ENCODE peak calls at places on chromosomes 5 and 9, in nine cellular contexts. S is Panc1, L is colonic mucosa, H is fibroblast of mammary gland, G is ascending aorta, J is astrocyte of the cerebellum, A is foreskin fibroblast, O is mammary epithelial cell, N is AG09309. K is an unnamed sample.

GRCh38 chr9:125443367-125443766 is 181.7 kb downstream of the GAPVD1 start:
- DNase-seq in S (no peak), L (no peak), H (no peak), G (no peak), J (no peak), A (no peak), O (no peak), N (no peak), K (no peak)

GRCh38 chr5:127447822-127448221 is 69.6 kb upstream of the PRRC1 start:
- DNase-seq in S (no peak), L (no peak), H (peak), G (no peak), J (no peak), A (peak), O (no peak), N (no peak), K (no peak)

GRCh38 chr9:114112778-114113585 is 13.9 kb upstream of the KIF12 start:
- DNase-seq in S (no peak), L (peak), H (peak), G (no peak), J (no peak), A (peak), O (peak), N (no peak), K (peak)

GRCh38 chr9:91519520-91520270 is 96.1 kb upstream of the NFIL3 start:
- DNase-seq in S (no peak), L (no peak), H (no peak), G (no peak), J (no peak), A (peak), O (no peak), N (no peak), K (no peak)

GRCh38 chr9:110278080-110278707 is 21.9 kb upstream of the TXN start:
- DNase-seq in S (no peak), L (no peak), H (no peak), G (no peak), J (no peak), A (peak), O (peak), N (no peak), K (no peak)

GRCh38 chr9:128706045-128706444 is 3.7 kb downstream of the PKN3 start:
- DNase-seq in S (no peak), L (no peak), H (no peak), G (no peak), J (no peak), A (no peak), O (no peak), N (no peak), K (no peak)

GRCh38 chr5:96537386-96537785 is 104.3 kb upstream of the PCSK1 start:
- DNase-seq in S (no peak), L (no peak), H (peak), G (no peak), J (peak), A (peak), O (peak), N (peak), K (no peak)

GRCh38 chr5:137281201-137281600 is 217.9 kb downstream of the SPOCK1 start:
- DNase-seq in S (no peak), L (no peak), H (no peak), G (no peak), J (no peak), A (no peak), O (no peak), N (no peak), K (no peak)

GRCh38 chr5:148147415-148147814 is 20.9 kb upstream of the SPINK14 start:
- DNase-seq in S (no peak), L (peak), H (no peak), G (no peak), J (no peak), A (no peak), O (no peak), N (no peak), K (no peak)

GRCh38 chr5:142823176-142823575 is 53.0 kb downstream of the ARHGAP26 start:
- DNase-seq in S (no peak), L (no peak), H (peak), G (no peak), J (no peak), A (peak), O (no peak), N (no peak), K (no peak)
- H3K4me3 ChIP-seq in S (no peak), L (no peak), H (no peak), G (no peak), J (no peak), A (no peak), O (no peak), N (no peak), K (no peak)

GRCh38 chr5:72246239-72246580 is 73.8 kb downstream of the MRPS27 start:
- DNase-seq in S (no peak), L (no peak), H (peak), G (no peak), J (no peak), A (no peak), O (no peak), N (no peak), K (no peak)
- TF ChIP-seq CTCF in S (peak), L (no peak), H (no peak), G (peak), J (peak), A (no peak), O (no peak), N (peak), K (no peak)

GRCh38 chr5:87770601-87771121 is 357.9 kb upstream of the CCNH start:
- DNase-seq in S (no peak), L (no peak), H (no peak), G (no peak), J (no peak), A (no peak), O (no peak), N (no peak), K (no peak)
- H3K4me3 ChIP-seq in S (no peak), L (no peak), H (no peak), G (no peak), J (no peak), A (no peak), O (no peak), N (no peak), K (no peak)

GRCh38 chr5:43110606-43111170 is 10.0 kb upstream of the ZNF131 start:
- DNase-seq in S (no peak), L (peak), H (no peak), G (no peak), J (no peak), A (peak), O (no peak), N (no peak), K (no peak)
- TF ChIP-seq CTCF in S (peak), L (peak), H (peak), G (no peak), J (peak), A (peak), O (peak), N (peak), K (no peak)

GRCh38 chr9:77021289-77021927 is 2.0 kb downstream of the FOXB2 start:
- DNase-seq in S (no peak), L (no peak), H (no peak), G (no peak), J (no peak), A (peak), O (no peak), N (no peak), K (no peak)

GRCh38 chr9:77021928-77022782 is 2.7 kb downstream of the FOXB2 start:
- DNase-seq in S (no peak), L (no peak), H (no peak), G (no peak), J (no peak), A (no peak), O (no peak), N (no peak), K (no peak)

GRCh38 chr9:77019810-77020437 is 469 bp downstream of the FOXB2 start:
- DNase-seq in S (no peak), L (no peak), H (no peak), G (no peak), J (no peak), A (peak), O (no peak), N (no peak), K (no peak)

GRCh38 chr9:77019010-77019809 is at the start of gene FOXB2:
- DNase-seq in S (no peak), L (no peak), H (no peak), G (no peak), J (no peak), A (no peak), O (no peak), N (no peak), K (no peak)

DNA sequence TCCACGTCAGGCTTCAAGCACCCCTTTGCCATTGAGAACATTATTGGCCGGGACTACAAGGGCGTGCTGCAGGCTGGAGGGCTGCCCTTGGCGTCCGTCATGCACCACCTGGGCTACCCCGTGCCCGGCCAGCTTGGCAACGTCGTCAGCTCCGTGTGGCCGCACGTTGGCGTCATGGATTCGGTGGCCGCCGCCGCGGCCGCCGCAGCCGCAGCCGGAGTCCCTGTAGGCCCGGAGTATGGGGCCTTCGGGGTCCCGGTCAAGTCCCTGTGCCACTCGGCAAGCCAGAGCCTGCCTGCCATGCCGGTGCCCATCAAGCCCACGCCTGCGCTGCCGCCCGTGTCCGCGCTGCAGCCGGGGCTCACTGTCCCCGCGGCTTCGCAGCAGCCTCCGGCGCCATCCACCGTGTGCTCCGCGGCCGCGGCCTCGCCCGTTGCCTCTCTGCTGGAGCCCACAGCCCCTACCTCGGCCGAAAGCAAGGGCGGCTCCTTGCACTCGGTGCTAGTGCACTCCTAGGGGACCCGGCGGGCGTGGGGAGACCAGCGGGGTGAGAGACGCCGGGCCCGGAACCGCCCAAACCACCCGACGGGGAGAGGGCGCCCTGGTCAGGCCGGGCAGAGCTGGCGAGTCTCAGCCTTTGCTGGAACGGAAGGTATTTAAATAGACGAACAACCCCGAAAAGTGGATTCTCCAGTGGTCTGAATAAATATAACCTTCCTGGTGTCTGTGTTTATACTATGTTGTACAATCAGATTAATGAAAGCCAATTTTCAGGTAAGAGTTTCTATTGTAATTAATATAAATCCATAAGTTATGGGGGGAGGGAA is 1.2 kb downstream of the FOXB2 start:
- DNase-seq in S (no peak), L (no peak), H (no peak), G (no peak), J (no peak), A (peak), O (no peak), N (no peak), K (no peak)
- H3K4me3 ChIP-seq in S (no peak), L (no peak), H (no peak), G (peak), J (no peak), A (no peak), O (peak), N (no peak), K (peak)

DNA sequence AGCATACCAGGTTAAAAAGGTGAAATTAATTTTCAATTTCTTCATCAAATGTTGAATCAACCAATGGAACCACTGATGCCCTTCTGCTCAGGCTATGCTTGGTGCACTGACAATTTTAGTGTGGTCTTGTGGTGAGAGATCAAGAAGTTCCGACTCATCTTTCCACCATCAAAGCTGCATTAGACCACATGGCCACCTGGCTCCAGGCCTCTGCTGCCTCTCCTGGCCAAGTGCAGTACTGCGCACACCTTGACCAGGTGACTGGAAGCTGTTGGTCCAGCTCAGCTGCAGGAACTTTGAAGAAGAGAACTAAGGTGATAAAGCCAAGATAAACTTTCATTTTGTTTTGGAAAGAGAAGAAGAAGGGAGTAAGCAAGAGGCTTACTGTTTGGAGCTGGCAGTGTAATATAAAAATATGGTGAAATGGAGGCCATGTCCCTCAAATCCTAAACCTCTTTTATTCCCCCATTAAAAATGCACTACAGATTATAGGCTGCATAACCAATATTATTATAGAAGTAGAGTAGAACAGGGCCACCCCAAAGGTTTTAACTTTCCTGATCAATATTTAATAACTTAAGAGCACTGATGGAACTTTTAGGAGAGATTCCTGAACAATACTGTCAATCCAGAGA is 315.5 kb upstream of the C9orf72 start:
- DNase-seq in S (peak), L (peak), H (peak), G (no peak), J (no peak), A (no peak), O (peak), N (no peak), K (peak)
- TF ChIP-seq CTCF in S (peak), L (peak), H (peak), G (peak), J (peak), A (peak), O (peak), N (peak), K (peak)

DNA sequence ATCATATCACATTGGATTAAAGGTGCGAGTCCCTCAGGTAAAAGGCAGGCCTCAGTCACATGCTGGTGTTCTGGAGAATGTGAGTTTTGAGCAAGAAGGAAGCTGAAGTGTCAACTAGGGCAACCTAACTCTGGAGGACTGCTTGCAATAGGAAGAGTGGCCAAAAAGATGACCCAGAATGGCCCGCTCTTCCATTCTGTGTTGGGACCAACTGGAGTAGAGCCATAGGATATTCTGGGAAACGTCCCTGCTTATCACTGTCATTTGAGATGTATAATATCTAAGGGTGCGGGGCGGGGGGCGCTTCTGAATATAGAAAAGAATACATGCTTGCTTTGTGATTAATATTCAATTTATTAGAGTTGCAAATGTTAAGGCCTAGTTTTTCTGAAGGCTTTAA is 7.1 kb upstream of the TRIM7 start:
- DNase-seq in S (no peak), L (no peak), H (no peak), G (no peak), J (no peak), A (no peak), O (no peak), N (no peak), K (no peak)
- H3K4me3 ChIP-seq in S (no peak), L (no peak), H (no peak), G (no peak), J (no peak), A (no peak), O (no peak), N (no peak), K (no peak)

DNA sequence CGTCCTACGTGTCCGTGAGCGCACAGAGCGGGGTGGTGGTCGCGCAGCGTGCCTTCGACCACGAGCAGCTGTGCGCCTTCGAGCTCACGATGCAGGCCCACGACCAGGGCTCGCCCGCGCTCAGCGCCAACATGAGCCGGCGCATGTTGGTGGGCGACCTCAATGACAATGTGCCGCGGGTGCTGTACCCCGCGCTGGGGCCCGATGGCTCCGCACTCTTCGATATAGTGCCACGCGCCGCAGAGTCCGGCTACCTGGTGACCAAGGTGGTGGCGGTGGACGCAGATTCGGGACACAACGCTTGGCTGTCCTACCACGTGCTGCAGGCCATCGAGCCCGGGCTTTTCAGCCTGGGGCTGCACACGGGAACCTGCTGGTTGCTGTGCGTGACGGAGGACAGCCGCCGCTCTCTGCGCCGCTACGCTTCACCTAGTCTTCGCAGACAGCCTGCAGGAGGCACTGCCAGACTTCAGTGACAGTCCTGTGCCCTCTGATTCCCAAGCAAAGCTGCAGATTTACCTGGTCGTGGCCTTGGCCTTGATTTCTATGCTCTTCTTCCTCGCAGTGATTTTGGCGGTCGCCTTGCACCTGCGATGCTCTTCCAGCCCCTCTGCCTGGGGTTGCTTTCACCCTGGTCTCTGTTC is 2.4 kb upstream of the PCDHGA12 start:
- DNase-seq in S (no peak), L (no peak), H (no peak), G (no peak), J (no peak), A (no peak), O (no peak), N (no peak), K (no peak)
- TF ChIP-seq CTCF in S (no peak), L (no peak), H (no peak), G (no peak), J (no peak), A (no peak), O (no peak), N (no peak), K (no peak)

DNA sequence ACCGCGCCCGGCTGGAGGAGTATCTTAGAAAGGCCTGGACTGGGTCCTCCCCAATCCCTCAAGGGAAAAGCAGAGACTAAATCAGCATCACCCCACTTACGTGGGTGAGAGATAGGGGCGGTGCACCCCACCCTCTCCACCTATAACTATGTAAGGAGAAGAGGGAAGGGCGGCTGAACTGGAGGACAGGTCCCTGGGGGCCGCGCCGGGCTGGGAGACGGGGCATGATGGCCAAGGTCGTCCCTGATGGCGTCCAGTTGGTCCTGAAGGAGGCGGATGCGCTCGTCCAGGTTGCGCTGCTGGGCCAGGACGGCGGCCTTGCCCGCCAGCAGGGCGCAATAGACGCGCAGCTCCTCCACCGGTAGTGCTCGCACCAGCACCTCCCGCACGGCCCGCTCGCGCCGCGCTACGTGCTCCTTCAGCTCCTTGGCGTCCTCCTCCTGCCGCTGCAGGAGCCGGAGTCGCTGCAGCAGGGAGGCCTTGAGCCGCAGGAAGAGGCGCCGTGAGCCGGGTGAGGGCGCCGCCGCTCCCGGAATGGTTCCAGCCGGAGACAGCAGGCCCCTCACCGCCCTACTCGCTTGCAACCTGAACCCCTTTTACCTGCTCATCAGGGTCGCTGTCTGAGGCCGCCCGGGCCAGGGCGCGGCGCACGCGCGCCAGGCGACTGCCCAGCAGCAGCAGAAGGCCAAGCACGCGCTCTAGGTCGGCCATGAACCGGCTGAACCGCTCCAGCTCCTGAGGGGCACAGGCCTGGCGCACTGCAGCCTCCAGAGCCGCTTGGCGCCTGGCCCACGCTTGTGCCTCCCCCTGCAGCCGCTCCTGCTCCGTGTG is 7.6 kb downstream of the SHROOM1 start:
- DNase-seq in S (no peak), L (no peak), H (no peak), G (no peak), J (no peak), A (no peak), O (no peak), N (no peak), K (no peak)
- H3K4me3 ChIP-seq in S (no peak), L (no peak), H (no peak), G (peak), J (peak), A (no peak), O (no peak), N (no peak), K (peak)

GRCh38 chr9:132547052-132547431 is 35.4 kb upstream of the BARHL1 start:
- DNase-seq in S (no peak), L (no peak), H (no peak), G (no peak), J (no peak), A (no peak), O (no peak), N (no peak), K (no peak)
- TF ChIP-seq CTCF in S (no peak), L (no peak), H (no peak), G (no peak), J (no peak), A (no peak), O (no peak), N (no peak), K (no peak)